ENCODE peak calls at places on chromosomes 11 and 22, in four cellular contexts. A is heart right ventricle, V is HL-60, D is body of pancreas. Y is an unnamed sample.

GRCh38 chr22:37503850-37504249 is 15.4 kb downstream of the CARD10 start:
- DNase-seq in A (no peak), V (no peak), D (peak; percentile 51), Y (no peak)

GRCh38 chr11:63020671-63021255 is 5.1 kb upstream of the SLC22A8 start:
- DNase-seq in A (no peak), V (no peak), D (no peak), Y (no peak)

GRCh38 chr11:111930472-111930871 is 6.7 kb upstream of the DIXDC1 start:
- DNase-seq in A (no peak), V (no peak), D (no peak), Y (no peak)

GRCh38 chr11:66686801-66687750 is 9.4 kb upstream of the RBM4B start:
- DNase-seq in A (no peak), V (no peak), D (no peak), Y (peak; percentile 94)

GRCh38 chr22:39725351-39726035 is 154.9 kb downstream of the CACNA1I start:
- DNase-seq in A (no peak), V (no peak), D (no peak), Y (no peak)

GRCh38 chr11:69192282-69192681 is 36.5 kb downstream of the SMIM38 start:
- DNase-seq in A (no peak), V (no peak), D (peak; percentile 25), Y (no peak)

GRCh38 chr11:34953955-34954354 is 37.5 kb downstream of the PDHX start:
- DNase-seq in A (no peak), V (no peak), D (no peak), Y (no peak)

GRCh38 chr22:25057013-25057881 is 104.7 kb downstream of the KIAA1671 start:
- DNase-seq in A (peak; percentile 75), V (no peak), D (peak; percentile 73), Y (peak; percentile 30)

GRCh38 chr11:123454060-123454651 is 24.1 kb downstream of the GRAMD1B start:
- DNase-seq in A (no peak), V (no peak), D (no peak), Y (peak; percentile 95)

GRCh38 chr22:35575116-35575748 is 34.6 kb downstream of the RASD2 start:
- DNase-seq in A (no peak), V (no peak), D (no peak), Y (no peak)

GRCh38 chr22:41052661-41053490 is 39.5 kb upstream of the EP300 start:
- DNase-seq in A (no peak), V (no peak), D (no peak), Y (peak; percentile 74)

GRCh38 chr11:114848027-114848426 is 169.7 kb downstream of the NXPE2 start:
- DNase-seq in A (no peak), V (no peak), D (no peak), Y (no peak)

GRCh38 chr11:133586903-133587517 is 54.7 kb upstream of the OPCML start:
- DNase-seq in A (no peak), V (no peak), D (no peak), Y (no peak)

GRCh38 chr11:1770528-1770927 is 6.8 kb upstream of the CTSD start:
- DNase-seq in A (no peak), V (peak; percentile 98), D (no peak), Y (no peak)

GRCh38 chr11:113896156-113896879 is 8.3 kb upstream of the HTR3B start:
- DNase-seq in A (no peak), V (no peak), D (peak; percentile 45), Y (no peak)

GRCh38 chr11:77669848-77670511 is 32.4 kb upstream of the CLNS1A start:
- DNase-seq in A (no peak), V (no peak), D (no peak), Y (peak; percentile 64)

GRCh38 chr11:128823751-128824150 is 43.3 kb downstream of the KCNJ1 start:
- DNase-seq in A (no peak), V (no peak), D (no peak), Y (no peak)
- TF ChIP-seq CTCF in A (no peak), V (no peak), D (no peak), Y (no peak)

GRCh38 chr11:23997356-23997755 is 499.5 kb upstream of the LUZP2 start:
- DNase-seq in A (no peak), V (no peak), D (no peak), Y (no peak)
- H3K4me3 ChIP-seq in A (no peak overlapping the region), V (no peak overlapping the region), D (no peak overlapping the region), Y (no peak overlapping the region)

GRCh38 chr11:79078999-79079398 is 361.8 kb downstream of the TENM4 start:
- DNase-seq in A (peak; percentile 26), V (no peak), D (no peak), Y (no peak)

GRCh38 chr11:79074547-79074946 is 366.3 kb downstream of the TENM4 start:
- DNase-seq in A (no peak), V (no peak), D (no peak), Y (no peak)

GRCh38 chr11:79077684-79078379 is 363.0 kb downstream of the TENM4 start:
- DNase-seq in A (no peak), V (no peak), D (no peak), Y (no peak)

GRCh38 chr11:79080506-79080905 is 360.3 kb downstream of the TENM4 start:
- DNase-seq in A (no peak), V (no peak), D (no peak), Y (no peak)

DNA sequence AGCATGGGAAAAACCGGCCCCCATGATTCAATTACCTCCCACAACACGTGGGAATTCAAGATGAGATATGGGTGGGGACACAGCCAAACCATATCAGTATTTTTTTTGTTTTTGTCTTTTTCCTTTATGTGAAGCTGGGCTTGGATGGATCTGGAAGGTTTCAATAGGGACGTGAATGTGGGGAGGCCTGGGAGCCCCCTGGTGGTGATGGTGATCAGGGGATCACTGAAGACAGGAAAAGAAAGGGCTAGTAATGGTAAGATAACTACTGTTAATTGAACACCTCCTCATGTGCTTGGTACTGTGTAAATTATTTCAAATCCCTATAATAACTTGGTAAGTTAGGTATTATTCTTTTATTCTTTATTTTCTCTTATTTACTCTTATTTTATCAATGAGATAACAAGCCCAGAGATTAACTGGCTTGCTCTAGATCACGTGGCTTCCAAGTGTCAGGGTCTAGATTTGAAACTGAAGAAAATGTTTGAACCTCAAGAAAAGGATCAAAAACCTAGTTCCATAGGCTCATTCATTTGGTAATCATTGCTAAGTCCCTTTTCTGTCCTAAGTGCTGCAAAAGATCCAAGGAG is 364.2 kb downstream of the TENM4 start:
- DNase-seq in A (peak; percentile 44), V (no peak), D (peak; percentile 58), Y (peak; percentile 23)
- TF ChIP-seq CTCF in A (peak; percentile 73), V (peak; percentile 43), D (peak; percentile 64), Y (peak; percentile 43)

GRCh38 chr11:61792310-61793083 is at the start of the genes FEN1 and TMEM258:
- DNase-seq in A (peak; percentile 87), V (peak; percentile 88), D (peak; percentile 88), Y (peak; percentile 86)
- H3K4me3 ChIP-seq in A (peak within 1 kb of the TSS; percentile 87), V (peak within 1 kb of the TSS; percentile 78), D (peak within 1 kb of the TSS; percentile 86), Y (peak within 1 kb of the TSS; percentile 81)

GRCh38 chr11:116331381-116331780 is 441.4 kb downstream of the BUD13 start:
- DNase-seq in A (no peak), V (no peak), D (no peak), Y (no peak)
- TF ChIP-seq CTCF in A (no peak), V (no peak), D (no peak), Y (no peak)

DNA sequence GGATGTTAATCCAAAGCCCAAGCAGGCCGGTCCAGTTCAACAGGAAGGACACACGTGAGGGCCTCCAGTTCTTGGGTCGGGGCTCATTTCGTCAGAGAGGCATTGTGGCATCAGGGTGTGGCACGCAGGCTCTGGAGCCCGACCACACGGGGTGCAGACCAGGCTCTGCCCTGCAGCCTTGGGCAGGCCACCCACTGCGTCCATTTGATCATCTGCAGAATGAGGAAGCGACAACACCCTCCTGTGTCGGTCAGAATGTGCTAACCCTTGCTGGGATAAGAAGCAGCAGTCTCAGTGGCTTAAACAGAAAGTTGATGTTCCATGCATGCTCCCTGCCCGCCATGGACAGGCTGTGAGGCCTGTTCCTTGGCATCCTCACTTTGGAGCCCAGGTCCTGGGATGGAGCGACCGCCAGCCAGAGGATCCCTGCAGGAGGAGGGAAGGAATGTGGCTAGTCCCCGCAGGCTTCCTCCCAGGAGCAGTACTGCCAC is 10.8 kb downstream of the RIBC2 start:
- DNase-seq in A (no peak), V (peak; percentile 62), D (no peak), Y (no peak)
- H3K4me3 ChIP-seq in A (no peak overlapping the region), V (no peak overlapping the region), D (no peak overlapping the region), Y (no peak overlapping the region)

GRCh38 chr11:75244052-75244814 is 3.7 kb downstream of the TPBGL start:
- DNase-seq in A (no peak), V (no peak), D (no peak), Y (no peak)

GRCh38 chr11:75246673-75247350 is 6.2 kb downstream of the TPBGL start:
- DNase-seq in A (no peak), V (no peak), D (no peak), Y (no peak)

GRCh38 chr11:75246006-75246672 is 5.6 kb downstream of the TPBGL start:
- DNase-seq in A (no peak), V (no peak), D (peak; percentile 45), Y (no peak)

GRCh38 chr11:75242722-75243600 is 2.4 kb downstream of the TPBGL start:
- DNase-seq in A (no peak), V (no peak), D (no peak), Y (no peak)

GRCh38 chr11:75245356-75246005 is 4.9 kb downstream of the TPBGL start:
- DNase-seq in A (no peak), V (no peak), D (peak; percentile 6), Y (no peak)
- TF ChIP-seq CTCF in A (no peak), V (no peak), D (no peak), Y (no peak)

Y was measured in bronchial epithelial cell.